ENCODE peak calls at places on chromosomes 4 and X, in six cellular contexts. E is fibroblast of mammary gland, P is heart right ventricle, Q is breast epithelium, Y is MCF 10A, Z is mammary epithelial cell. A is an unnamed sample.

GRCh38 chrX:134373736-134374135 is 86.2 kb upstream of the HPRT1 start:
- DNase-seq in E (no peak), P (no peak), Q (no peak), Y (peak; percentile 6), Z (no peak), A (no peak)

GRCh38 chr4:174277433-174277832 is 6.0 kb downstream of the FBXO8 start:
- DNase-seq in E (no peak), P (no peak), Q (no peak), Y (no peak), Z (no peak), A (no peak)

GRCh38 chrX:69137911-69138310 is 27.3 kb downstream of the PJA1 start:
- DNase-seq in E (peak; percentile 26), P (no peak), Q (no peak), Y (no peak), Z (no peak), A (no peak)

GRCh38 chr4:83629945-83630684 is 94.2 kb downstream of the GPAT3 start:
- DNase-seq in E (peak; percentile 79), P (no peak), Q (no peak), Y (peak; percentile 72), Z (peak; percentile 57), A (peak; percentile 15)

GRCh38 chr4:69589884-69590283 is 49.6 kb downstream of the UGT2A2 start:
- DNase-seq in E (no peak), P (no peak), Q (no peak), Y (peak; percentile 19), Z (no peak), A (no peak)

GRCh38 chr4:55658657-55659056 is 22.6 kb upstream of the NMU start:
- DNase-seq in E (no peak), P (no peak), Q (no peak), Y (no peak), Z (no peak), A (no peak)

GRCh38 chr4:11505225-11505971 is 76.7 kb upstream of the HS3ST1 start:
- DNase-seq in E (no peak), P (no peak), Q (no peak), Y (peak; percentile 89), Z (peak; percentile 98), A (no peak)

GRCh38 chr4:3045500-3045850 is 28.9 kb downstream of the HTT-AS start:
- DNase-seq in E (peak; percentile 63), P (no peak), Q (no peak), Y (no peak), Z (peak; percentile 28), A (no peak)

GRCh38 chr4:87188932-87189331 is 31.5 kb downstream of the KLHL8 start:
- DNase-seq in E (no peak), P (no peak), Q (no peak), Y (peak; percentile 33), Z (no peak), A (no peak)

GRCh38 chr4:100391913-100392312 is 125.9 kb downstream of the EMCN start:
- DNase-seq in E (peak; percentile 69), P (no peak), Q (no peak), Y (peak; percentile 50), Z (peak; percentile 68), A (no peak)

GRCh38 chr4:86967061-86967460 is 32.2 kb downstream of the AFF1 start:
- DNase-seq in E (no peak), P (no peak), Q (no peak), Y (no peak), Z (no peak), A (no peak)

GRCh38 chr4:141502755-141503154 is 133.6 kb upstream of the IL15 start:
- DNase-seq in E (no peak), P (no peak), Q (no peak), Y (no peak), Z (no peak), A (no peak)

GRCh38 chrX:51851507-51852085 is 41.8 kb upstream of the MAGED1 start:
- DNase-seq in E (no peak), P (no peak), Q (no peak), Y (peak; percentile 47), Z (peak; percentile 85), A (no peak)

GRCh38 chr4:154559141-154559841 is 3.5 kb upstream of the FGB start:
- DNase-seq in E (peak; percentile 75), P (no peak), Q (no peak), Y (peak; percentile 77), Z (peak; percentile 63), A (no peak)

GRCh38 chrX:109714340-109714958 is 18.6 kb downstream of the ACSL4 start:
- DNase-seq in E (peak; percentile 84), P (no peak), Q (no peak), Y (peak; percentile 61), Z (peak; percentile 75), A (no peak)

GRCh38 chrX:276588-277171 is 4.5 kb upstream of the PLCXD1 start:
- DNase-seq in E (peak; percentile 72), P (no peak), Q (peak; percentile 84), Y (peak; percentile 43), Z (peak; percentile 61), A (no peak)

GRCh38 chr4:133150643-133151300 is 1.7 kb downstream of the PCDH10 start:
- DNase-seq in E (no peak), P (no peak), Q (no peak), Y (no peak), Z (no peak), A (no peak)

GRCh38 chr4:151674804-151675290 is 86.0 kb downstream of the GATB start:
- DNase-seq in E (peak; percentile 45), P (no peak), Q (peak; percentile 71), Y (no peak), Z (peak; percentile 69), A (no peak)

GRCh38 chrX:141642979-141643378 is 53.5 kb downstream of the SPANXA2 start:
- DNase-seq in E (peak; percentile 27), P (no peak), Q (no peak), Y (peak; percentile 29), Z (no peak), A (no peak)

GRCh38 chrX:21276736-21277433 is 97.3 kb upstream of the CNKSR2 start:
- DNase-seq in E (no peak), P (no peak), Q (no peak), Y (no peak), Z (no peak), A (no peak)

GRCh38 chr4:55866973-55867574 is 13.6 kb downstream of the EXOC1 start:
- DNase-seq in E (peak; percentile 77), P (peak; percentile 8), Q (no peak), Y (peak; percentile 76), Z (peak; percentile 54), A (peak; percentile 38)

GRCh38 chrX:56812515-56813105 is 83.6 kb downstream of the NBDY start:
- DNase-seq in E (no peak), P (no peak), Q (no peak), Y (no peak), Z (no peak), A (no peak)

GRCh38 chr4:123673971-123674370 is 277.4 kb downstream of the SPRY1 start:
- DNase-seq in E (peak; percentile 41), P (no peak), Q (no peak), Y (no peak), Z (peak; percentile 80), A (no peak)

GRCh38 chr4:93771640-93772411 is 56.7 kb upstream of the ATOH1 start:
- DNase-seq in E (peak; percentile 3), P (no peak), Q (no peak), Y (no peak), Z (no peak), A (no peak)

GRCh38 chr4:98659106-98659592 is 738 bp upstream of the TSPAN5 start:
- DNase-seq in E (peak; percentile 67), P (no peak), Q (no peak), Y (no peak), Z (peak; percentile 35), A (no peak)
- TF ChIP-seq CTCF in E (peak; percentile 32), P (no peak), Q (no peak), Y (no peak), Z (no peak), A (peak; percentile 17)

DNA sequence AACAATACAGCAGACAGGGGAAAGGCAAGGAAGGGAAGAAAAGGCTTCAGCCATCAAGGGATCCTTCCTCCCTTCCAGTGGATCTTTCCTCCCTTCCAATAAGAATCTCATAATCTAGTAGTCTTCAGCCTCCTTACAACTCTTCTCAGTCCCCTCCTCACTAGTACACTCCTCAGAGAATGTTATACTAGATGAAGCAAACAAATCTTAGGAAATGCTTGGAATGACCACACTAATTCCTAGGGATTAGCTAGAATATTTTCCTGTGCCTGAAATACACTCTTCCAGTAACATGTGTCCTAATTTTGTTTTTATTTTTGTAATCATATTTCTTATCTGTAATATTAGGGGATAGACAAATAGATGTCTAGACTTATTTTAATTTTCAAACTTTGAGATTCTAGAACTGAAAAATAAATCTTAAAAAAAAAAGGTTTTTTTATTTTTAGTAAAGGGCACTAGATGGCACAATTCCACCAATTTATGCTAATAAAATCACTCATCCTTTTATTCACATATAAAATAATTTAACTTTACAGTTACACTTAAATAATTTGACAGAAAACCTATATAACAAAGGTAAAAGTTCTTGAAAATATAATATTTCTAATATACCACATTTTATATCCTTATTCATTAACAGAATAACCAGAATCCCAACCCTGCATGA is 7.0 kb upstream of the STPG2 start:
- DNase-seq in E (peak; percentile 28), P (no peak), Q (no peak), Y (peak; percentile 20), Z (no peak), A (no peak)
- TF ChIP-seq CTCF in E (peak; percentile 21), P (peak; percentile 52), Q (no peak), Y (peak; percentile 30), Z (no peak), A (peak; percentile 13)

GRCh38 chr4:185839204-185839712 is 27.3 kb upstream of the SORBS2 start:
- DNase-seq in E (peak; percentile 97), P (peak; percentile 56), Q (no peak), Y (peak; percentile 92), Z (peak; percentile 90), A (peak; percentile 51)

GRCh38 chr4:185836268-185837084 is 24.5 kb upstream of the SORBS2 start:
- DNase-seq in E (no peak), P (no peak), Q (no peak), Y (no peak), Z (no peak), A (no peak)

GRCh38 chr4:185838104-185838452 is 26.1 kb upstream of the SORBS2 start:
- DNase-seq in E (no peak), P (no peak), Q (no peak), Y (no peak), Z (no peak), A (no peak)

GRCh38 chr4:185838514-185839203 is 26.7 kb upstream of the SORBS2 start:
- DNase-seq in E (peak; percentile 25), P (no peak), Q (no peak), Y (peak; percentile 18), Z (no peak), A (no peak)

DNA sequence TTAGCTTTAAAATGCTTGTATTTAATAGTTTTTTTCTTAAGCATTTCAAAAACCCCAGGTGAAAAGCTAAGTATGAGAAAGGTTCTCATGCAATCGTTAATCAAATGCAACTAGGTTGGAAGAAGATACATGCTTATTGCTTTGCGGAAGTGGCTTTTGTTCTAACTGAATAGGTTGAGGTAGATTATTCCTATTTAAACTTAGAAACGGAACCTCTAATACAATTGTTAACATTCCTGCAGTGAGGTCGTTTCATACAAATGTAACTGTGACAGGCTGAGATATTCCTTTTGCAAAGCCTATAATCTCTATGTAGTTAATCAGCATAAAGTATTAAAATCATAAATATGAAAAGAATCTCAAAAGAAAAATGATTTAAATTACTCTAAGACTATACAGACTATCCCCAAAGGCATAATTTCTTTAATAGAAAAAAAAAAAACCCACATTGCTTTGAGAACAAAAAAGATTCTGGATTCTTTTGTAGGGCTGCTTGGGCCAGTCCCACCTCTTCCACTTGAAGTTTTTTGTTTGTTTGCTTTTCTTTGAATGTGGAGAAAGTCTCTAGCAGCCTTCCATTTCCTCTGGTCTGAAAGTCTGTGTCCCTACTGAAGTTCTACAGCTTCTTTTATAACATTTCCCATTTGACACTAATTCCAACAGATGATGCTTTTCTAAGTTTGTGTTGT is 25.6 kb upstream of the SORBS2 start:
- DNase-seq in E (peak; percentile 19), P (no peak), Q (no peak), Y (no peak), Z (no peak), A (no peak)
- TF ChIP-seq CTCF in E (no peak), P (no peak), Q (no peak), Y (no peak), Z (no peak), A (no peak)

GRCh38 chr4:94909645-94910044 is 151.9 kb downstream of the BMPR1B start:
- DNase-seq in E (no peak), P (no peak), Q (no peak), Y (no peak), Z (peak; percentile 44), A (no peak)
- TF ChIP-seq CTCF in E (no peak), P (no peak), Q (no peak), Y (no peak), Z (no peak), A (no peak)